ENCODE peak calls at places on chromosome 21, in ten cellular contexts. O is transverse colon, Q is choroid plexus epithelial cell, P is kidney epithelial cell, X is cardiac muscle cell, J is adrenal gland, A is fibroblast of the aortic adventitia, W is foreskin fibroblast, K is sigmoid colon, I is fibroblast of lung. D is an unnamed sample.

GRCh38 chr21:46319192-46319591 is 4.5 kb downstream of the C21orf58 start:
- DNase-seq in O (no peak), Q (no peak), P (no peak), X (no peak), J (no peak), A (no peak), W (no peak), K (no peak), I (no peak), D (no peak)

GRCh38 chr21:22395965-22396364 is 1397.8 kb downstream of the NCAM2 start:
- DNase-seq in O (no peak), Q (no peak), P (no peak), X (no peak), J (no peak), A (no peak), W (no peak), K (no peak), I (no peak), D (no peak)

GRCh38 chr21:26840912-26841311 is 4.3 kb downstream of the ADAMTS1 start:
- DNase-seq in O (no peak), Q (peak; percentile 37), P (no peak), X (peak; percentile 87), J (peak; percentile 70), A (peak; percentile 91), W (peak; percentile 92), K (peak; percentile 84), I (peak; percentile 86), D (no peak)

GRCh38 chr21:14748662-14749061 is 202.5 kb upstream of the SAMSN1 start:
- DNase-seq in O (no peak), Q (no peak), P (no peak), X (no peak), J (no peak), A (no peak), W (no peak), K (no peak), I (no peak), D (no peak)

GRCh38 chr21:27371065-27371464 is 404.2 kb upstream of the ADAMTS5 start:
- DNase-seq in O (no peak), Q (no peak), P (no peak), X (no peak), J (peak; percentile 86), A (peak; percentile 29), W (no peak), K (no peak), I (peak; percentile 22), D (no peak)

GRCh38 chr21:43016728-43017127 is 42.4 kb downstream of the PKNOX1 start:
- DNase-seq in O (no peak), Q (no peak), P (no peak), X (no peak), J (no peak), A (no peak), W (no peak), K (no peak), I (no peak), D (no peak)

GRCh38 chr21:29083306-29083705 is 9.9 kb upstream of the CCT8 start:
- DNase-seq in O (no peak), Q (no peak), P (no peak), X (no peak), J (no peak), A (no peak), W (no peak), K (no peak), I (no peak), D (no peak)

GRCh38 chr21:43726686-43727570 is 8.0 kb downstream of the PDXK start:
- DNase-seq in O (no peak), Q (no peak), P (no peak), X (no peak), J (peak; percentile 84), A (no peak), W (no peak), K (no peak), I (no peak), D (no peak)

GRCh38 chr21:43757601-43758000 is 18.5 kb downstream of the CSTB start:
- DNase-seq in O (no peak), Q (peak; percentile 22), P (no peak), X (no peak), J (peak; percentile 66), A (no peak), W (no peak), K (no peak), I (no peak), D (no peak)

GRCh38 chr21:25561668-25562641 is 45.3 kb downstream of the MRPL39 start:
- DNase-seq in O (peak; percentile 68), Q (peak; percentile 74), P (no peak), X (peak; percentile 77), J (peak; percentile 63), A (peak; percentile 73), W (peak; percentile 76), K (peak; percentile 73), I (peak; percentile 80), D (peak; percentile 49)

GRCh38 chr21:39633770-39634181 is 21.0 kb downstream of the B3GALT5 start:
- DNase-seq in O (no peak), Q (peak; percentile 92), P (peak; percentile 97), X (no peak), J (no peak), A (peak; percentile 82), W (peak; percentile 94), K (no peak), I (peak; percentile 87), D (peak; percentile 93)

GRCh38 chr21:32186843-32187242 is 92.0 kb downstream of the MIS18A start:
- DNase-seq in O (no peak), Q (no peak), P (no peak), X (no peak), J (peak; percentile 23), A (no peak), W (no peak), K (no peak), I (no peak), D (no peak)

GRCh38 chr21:30072496-30072895 is 94.1 kb downstream of the CLDN17 start:
- DNase-seq in O (peak; percentile 46), Q (peak; percentile 57), P (peak; percentile 5), X (peak; percentile 50), J (no peak), A (peak; percentile 1), W (no peak), K (no peak), I (no peak), D (peak; percentile 4)

GRCh38 chr21:41663805-41664788 is 102.8 kb downstream of the RIPK4 start:
- DNase-seq in O (peak; percentile 81), Q (peak; percentile 43), P (no peak), X (no peak), J (peak; percentile 56), A (no peak), W (peak; percentile 21), K (no peak), I (peak; percentile 14), D (no peak)

GRCh38 chr21:41665766-41666595 is 100.9 kb downstream of the RIPK4 start:
- DNase-seq in O (no peak), Q (no peak), P (no peak), X (no peak), J (no peak), A (no peak), W (no peak), K (peak; percentile 55), I (no peak), D (no peak)

GRCh38 chr21:41667136-41667535 is 99.7 kb downstream of the RIPK4 start:
- DNase-seq in O (no peak), Q (no peak), P (no peak), X (no peak), J (no peak), A (no peak), W (no peak), K (no peak), I (no peak), D (no peak)

GRCh38 chr21:41666641-41667051 is 100.2 kb downstream of the RIPK4 start:
- DNase-seq in O (no peak), Q (no peak), P (no peak), X (no peak), J (no peak), A (no peak), W (no peak), K (peak; percentile 57), I (no peak), D (no peak)

GRCh38 chr21:41664881-41665765 is 101.7 kb downstream of the RIPK4 start:
- DNase-seq in O (no peak), Q (peak; percentile 43), P (no peak), X (peak; percentile 37), J (peak; percentile 54), A (peak; percentile 76), W (peak; percentile 59), K (no peak), I (peak; percentile 50), D (no peak)
- H3K4me3 ChIP-seq in O (no peak overlapping the region), Q (no peak overlapping the region), P (no peak overlapping the region), X (no peak overlapping the region), J (no peak overlapping the region), A (no peak overlapping the region), W (no peak overlapping the region), K (no peak overlapping the region), I (no peak overlapping the region), D (no peak overlapping the region)

GRCh38 chr21:33966324-33966949 is 50.8 kb upstream of the ATP5PO start:
- DNase-seq in O (no peak), Q (no peak), P (no peak), X (peak; percentile 26), J (no peak), A (no peak), W (no peak), K (no peak), I (no peak), D (no peak)

GRCh38 chr21:33968998-33969353 is 53.4 kb upstream of the ATP5PO start:
- DNase-seq in O (no peak), Q (no peak), P (no peak), X (no peak), J (no peak), A (no peak), W (no peak), K (no peak), I (no peak), D (no peak)

GRCh38 chr21:33964706-33965325 is 49.2 kb upstream of the ATP5PO start:
- DNase-seq in O (no peak), Q (no peak), P (no peak), X (no peak), J (no peak), A (peak; percentile 11), W (peak; percentile 61), K (no peak), I (no peak), D (no peak)

GRCh38 chr21:33968082-33968997 is 52.7 kb upstream of the ATP5PO start:
- DNase-seq in O (peak; percentile 15), Q (peak; percentile 61), P (no peak), X (peak; percentile 63), J (no peak), A (peak; percentile 81), W (peak; percentile 71), K (no peak), I (peak; percentile 62), D (no peak)

GRCh38 chr21:33967086-33967571 is 51.5 kb upstream of the ATP5PO start:
- DNase-seq in O (no peak), Q (no peak), P (no peak), X (no peak), J (no peak), A (peak; percentile 44), W (no peak), K (no peak), I (no peak), D (no peak)
- TF ChIP-seq CTCF in O (no peak), Q (no peak), P (no peak), X (no peak), J (no peak), A (no peak), W (no peak), K (no peak), I (no peak), D (no peak)

GRCh38 chr21:35229290-35229689 is 180.2 kb upstream of the RUNX1 start:
- DNase-seq in O (no peak), Q (no peak), P (no peak), X (no peak), J (no peak), A (no peak), W (no peak), K (no peak), I (no peak), D (no peak)
- H3K4me3 ChIP-seq in O (no peak overlapping the region), Q (no peak overlapping the region), P (no peak overlapping the region), X (no peak overlapping the region), J (no peak overlapping the region), A (no peak overlapping the region), W (no peak overlapping the region), K (no peak overlapping the region), I (no peak overlapping the region), D (no peak overlapping the region)

GRCh38 chr21:34187935-34188334 is 114.6 kb downstream of the MRPS6 start:
- DNase-seq in O (no peak), Q (no peak), P (no peak), X (peak; percentile 57), J (no peak), A (peak; percentile 87), W (peak; percentile 23), K (no peak), I (no peak), D (peak; percentile 94)
- TF ChIP-seq CTCF in O (no peak), Q (no peak), P (no peak), X (no peak), J (no peak), A (no peak), W (no peak), K (no peak), I (no peak), D (no peak)